ENCODE peak calls at places on chromosome 20, in eight cellular contexts. Y is cardiac muscle cell, G is heart left ventricle, L is Calu3, T is neural crest cell, X is AG09319, H is lower lobe of right lung, P is fibroblast of the aortic adventitia. W is an unnamed sample.

GRCh38 chr20:20010639-20011500 is 6.3 kb upstream of the NAA20 start:
- DNase-seq in Y (no peak), G (no peak), L (no peak), T (no peak), X (peak; percentile 38), H (no peak), P (peak; percentile 25), W (peak; percentile 33)

GRCh38 chr20:47607208-47607613 is 105.5 kb downstream of the NCOA3 start:
- DNase-seq in Y (no peak), G (no peak), L (no peak), T (no peak), X (no peak), H (no peak), P (peak; percentile 69), W (peak; percentile 27)

GRCh38 chr20:6053776-6054688 is at the start of gene LRRN4:
- DNase-seq in Y (peak; percentile 70), G (no peak), L (peak; percentile 35), T (no peak), X (no peak), H (no peak), P (peak; percentile 58), W (peak; percentile 84)

GRCh38 chr20:34639755-34640222 is 37.1 kb downstream of the PIGU start:
- DNase-seq in Y (peak; percentile 2), G (no peak), L (peak; percentile 44), T (no peak), X (no peak), H (no peak), P (no peak), W (no peak)

GRCh38 chr20:3753098-3753497 is 14.5 kb downstream of the ADISSP start:
- DNase-seq in Y (peak; percentile 68), G (no peak), L (peak; percentile 50), T (peak; percentile 60), X (peak; percentile 49), H (no peak), P (peak; percentile 82), W (peak; percentile 72)

GRCh38 chr20:13449868-13450441 is 188.8 kb downstream of the TASP1 start:
- DNase-seq in Y (no peak), G (no peak), L (no peak), T (no peak), X (no peak), H (no peak), P (no peak), W (no peak)

GRCh38 chr20:33680681-33681080 is 5.5 kb downstream of the E2F1 start:
- DNase-seq in Y (no peak), G (no peak), L (no peak), T (no peak), X (no peak), H (no peak), P (peak; percentile 78), W (no peak)

GRCh38 chr20:31681769-31682168 is 40.9 kb downstream of the BCL2L1 start:
- DNase-seq in Y (no peak), G (no peak), L (no peak), T (no peak), X (no peak), H (no peak), P (no peak), W (no peak)

GRCh38 chr20:1437222-1437904 is 29.3 kb downstream of the NSFL1C start:
- DNase-seq in Y (peak; percentile 74), G (peak; percentile 68), L (peak; percentile 57), T (peak; percentile 76), X (peak; percentile 60), H (peak; percentile 82), P (peak; percentile 84), W (peak; percentile 84)

GRCh38 chr20:50267041-50267865 is 76.6 kb downstream of the CEBPB start:
- DNase-seq in Y (no peak), G (no peak), L (peak; percentile 99), T (no peak), X (peak; percentile 56), H (peak; percentile 85), P (peak; percentile 85), W (peak; percentile 91)

GRCh38 chr20:8183526-8183925 is 51.5 kb downstream of the PLCB1 start:
- DNase-seq in Y (no peak), G (no peak), L (no peak), T (no peak), X (no peak), H (no peak), P (peak; percentile 59), W (peak; percentile 38)

GRCh38 chr20:8148501-8148900 is 16.4 kb downstream of the PLCB1 start:
- DNase-seq in Y (no peak), G (no peak), L (no peak), T (no peak), X (no peak), H (no peak), P (peak; percentile 42), W (peak; percentile 11)

GRCh38 chr20:44701116-44701865 is 13.9 kb upstream of the CCN5 start:
- DNase-seq in Y (peak; percentile 56), G (no peak), L (no peak), T (no peak), X (no peak), H (no peak), P (no peak), W (peak; percentile 38)

GRCh38 chr20:20014659-20015058 is 2.5 kb upstream of the NAA20 start:
- DNase-seq in Y (no peak), G (no peak), L (no peak), T (no peak), X (no peak), H (no peak), P (no peak), W (peak; percentile 27)

GRCh38 chr20:41734506-41734945 is 116.3 kb upstream of the CHD6 start:
- DNase-seq in Y (peak; percentile 52), G (peak; percentile 17), L (peak; percentile 71), T (peak; percentile 52), X (no peak), H (peak; percentile 45), P (peak; percentile 50), W (peak; percentile 57)

GRCh38 chr20:31712112-31712553 is 10.5 kb downstream of the BCL2L1 start:
- DNase-seq in Y (peak; percentile 8), G (peak; percentile 73), L (peak; percentile 58), T (no peak), X (no peak), H (no peak), P (no peak), W (peak; percentile 28)

GRCh38 chr20:50320910-50321796 is 130.5 kb downstream of the CEBPB start:
- DNase-seq in Y (peak; percentile 85), G (peak; percentile 72), L (peak; percentile 98), T (peak; percentile 19), X (peak; percentile 70), H (peak; percentile 93), P (peak; percentile 92), W (peak; percentile 97)

GRCh38 chr20:25858495-25859425 is 162.1 kb upstream of the ZNF337 start:
- DNase-seq in Y (no peak), G (no peak), L (no peak), T (no peak), X (no peak), H (no peak), P (no peak), W (no peak)

GRCh38 chr20:49666906-49667305 is 46.8 kb downstream of the B4GALT5 start:
- DNase-seq in Y (no peak), G (no peak), L (no peak), T (no peak), X (no peak), H (no peak), P (no peak), W (no peak)

GRCh38 chr20:51446656-51447055 is 95.9 kb downstream of the NFATC2 start:
- DNase-seq in Y (no peak), G (no peak), L (peak; percentile 66), T (peak; percentile 14), X (peak; percentile 16), H (no peak), P (peak; percentile 66), W (peak; percentile 76)

DNA sequence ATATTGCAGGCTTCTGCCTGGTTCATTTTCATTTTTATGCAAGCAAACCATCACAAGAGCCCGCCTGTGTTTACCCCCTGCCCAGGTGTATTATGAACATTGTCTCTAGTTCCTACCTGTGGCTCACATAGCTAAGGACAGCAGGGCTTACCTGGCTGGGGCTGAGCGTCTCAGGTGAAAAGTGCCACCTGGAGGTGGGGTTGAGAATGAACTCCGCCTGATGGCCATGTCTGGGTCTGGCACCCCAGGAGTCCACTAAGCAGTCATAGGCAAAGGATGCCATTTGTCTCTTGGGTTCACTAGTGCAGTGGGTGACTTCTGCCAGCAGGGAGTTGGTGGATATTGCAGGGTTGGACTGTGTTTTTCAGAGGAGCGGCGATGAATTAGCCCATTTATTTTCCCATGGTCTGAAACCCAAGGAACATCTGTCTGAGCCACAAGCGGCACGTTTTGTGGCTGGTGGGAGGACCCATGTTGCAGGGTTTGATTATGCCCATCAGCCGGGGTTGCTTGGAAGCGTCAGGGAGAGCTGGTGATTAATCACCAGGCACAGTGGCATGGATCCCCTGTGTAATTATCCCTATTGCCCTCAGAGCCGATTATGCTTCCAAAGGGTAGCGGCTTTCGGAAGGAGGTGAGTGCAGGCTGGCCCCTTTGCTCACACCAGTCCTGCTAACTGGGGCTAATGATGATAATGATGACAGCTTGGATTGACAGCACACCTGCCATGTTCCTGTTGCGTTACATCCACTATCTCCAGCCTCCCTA is 92.2 kb downstream of the CDH26 start:
- DNase-seq in Y (peak; percentile 22), G (no peak), L (peak; percentile 83), T (no peak), X (no peak), H (no peak), P (no peak), W (peak; percentile 64)
- TF ChIP-seq CTCF in Y (no peak), G (no peak), L (peak; percentile 79), T (peak; percentile 59), X (no peak), H (peak; percentile 41), P (no peak), W (peak; percentile 47)

DNA sequence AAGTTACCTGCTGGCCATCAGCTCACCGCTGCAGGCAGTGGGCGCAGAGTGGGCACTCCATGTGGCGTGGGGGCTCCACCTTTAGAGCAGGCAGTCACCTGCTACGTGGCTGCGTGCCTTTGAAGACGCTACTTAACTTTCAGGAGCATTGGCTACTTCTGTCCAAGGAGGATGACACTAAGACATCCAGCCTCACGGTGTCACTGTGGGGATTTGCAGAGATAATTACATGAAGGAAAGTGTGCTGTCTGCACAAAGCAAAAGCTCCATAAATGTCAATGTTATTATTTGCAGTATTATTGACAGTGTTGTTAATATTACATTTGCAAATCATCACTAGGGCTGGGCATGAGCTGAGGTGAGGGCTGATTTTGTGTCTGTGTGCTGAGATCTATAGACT is 166.0 kb upstream of the SYNDIG1 start:
- DNase-seq in Y (no peak), G (no peak), L (no peak), T (no peak), X (no peak), H (no peak), P (peak; percentile 40), W (no peak)
- TF ChIP-seq CTCF in Y (no peak), G (no peak), L (no peak), T (no peak), X (peak; percentile 10), H (no peak), P (peak; percentile 10), W (no peak)

DNA sequence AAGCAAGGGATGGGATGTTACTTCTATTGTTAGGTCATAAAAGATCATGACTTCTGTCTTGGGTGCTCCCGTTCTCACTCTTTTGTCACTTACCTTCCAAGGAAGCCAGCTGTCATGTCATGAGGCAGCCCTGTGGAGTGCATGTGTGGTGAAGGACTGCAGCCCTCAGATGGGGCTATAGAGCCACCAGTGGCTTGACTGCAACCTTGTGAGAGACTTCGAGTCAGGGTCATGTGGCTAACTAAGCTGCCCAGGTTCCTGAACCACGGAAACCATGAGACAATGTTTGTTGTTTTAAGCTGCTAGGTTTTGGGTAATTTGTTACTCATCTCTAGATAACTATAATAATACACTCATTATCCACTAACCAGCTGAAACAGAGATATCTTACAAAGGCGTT is 477.1 kb downstream of the BTBD3 start:
- DNase-seq in Y (no peak), G (no peak), L (peak; percentile 34), T (no peak), X (no peak), H (no peak), P (peak; percentile 16), W (peak; percentile 25)
- TF ChIP-seq CTCF in Y (peak; percentile 8), G (no peak), L (no peak), T (no peak), X (no peak), H (no peak), P (no peak), W (no peak)

GRCh38 chr20:62512812-62513211 is 37.0 kb upstream of the GATA5 start:
- DNase-seq in Y (no peak), G (no peak), L (no peak), T (no peak), X (no peak), H (no peak), P (no peak), W (no peak)
- TF ChIP-seq CTCF in Y (no peak), G (no peak), L (no peak), T (no peak), X (no peak), H (no peak), P (no peak), W (no peak)